ENCODE peak calls at places on chromosomes 13 and 19, in six cellular contexts. Z, M, N, V, Q and S are unnamed samples.
A peak's percentile ranks its signal among the peaks of the same experiment; 100 is the strongest.

GRCh38 chr19:45032421-45032820 is 6.4 kb upstream of the CLASRP start:
- DNase-seq in Z (no peak), M (no peak), N (no peak), V (no peak), Q (no peak), S (no peak)

GRCh38 chr19:31071157-31071855 is 277.9 kb downstream of the TSHZ3 start:
- DNase-seq in Z (no peak), M (no peak), N (no peak), V (no peak), Q (no peak), S (no peak)

GRCh38 chr13:33092422-33092987 is 76.3 kb downstream of the KL start:
- DNase-seq in Z (no peak), M (no peak), N (no peak), V (no peak), Q (no peak), S (no peak)

GRCh38 chr19:35717665-35718344 is at the start of gene KMT2B:
- DNase-seq in Z (no peak), M (peak; percentile 99), N (peak; percentile 94), V (peak; percentile 93), Q (no peak), S (peak; percentile 99)

GRCh38 chr19:36266375-36266961 is 51.6 kb downstream of the ZNF146 start:
- DNase-seq in Z (no peak), M (no peak), N (no peak), V (peak; percentile 88), Q (no peak), S (peak; percentile 42)

GRCh38 chr19:6276447-6276846 is 3.3 kb downstream of the MLLT1 start:
- DNase-seq in Z (no peak), M (no peak), N (no peak), V (peak; percentile 75), Q (no peak), S (no peak)

GRCh38 chr13:104008075-104008474 is 941.9 kb upstream of the SLC10A2 start:
- DNase-seq in Z (no peak), M (no peak), N (no peak), V (no peak), Q (no peak), S (no peak)

GRCh38 chr13:63308585-63308984 is 1892.9 kb upstream of the PCDH20 start:
- DNase-seq in Z (no peak), M (no peak), N (no peak), V (no peak), Q (no peak), S (no peak)

GRCh38 chr13:111278258-111278657 is 42.2 kb upstream of the TEX29 start:
- DNase-seq in Z (no peak), M (no peak), N (no peak), V (no peak), Q (no peak), S (no peak)

GRCh38 chr13:48818495-48818961 is 157.2 kb upstream of the FNDC3A start:
- DNase-seq in Z (no peak), M (no peak), N (no peak), V (no peak), Q (no peak), S (no peak)

GRCh38 chr13:40377783-40378182 is 288.7 kb downstream of the FOXO1 start:
- DNase-seq in Z (no peak), M (no peak), N (no peak), V (no peak), Q (no peak), S (no peak)

GRCh38 chr13:112671359-112671758 is 18.5 kb upstream of the ATP11A start:
- DNase-seq in Z (no peak), M (no peak), N (no peak), V (no peak), Q (no peak), S (no peak)

GRCh38 chr13:98173431-98173921 is 3.6 kb downstream of the RNF113B start:
- DNase-seq in Z (peak; percentile 95), M (no peak), N (no peak), V (no peak), Q (no peak), S (no peak)

GRCh38 chr13:65844266-65844841 is 1385.8 kb downstream of the PCDH9 start:
- DNase-seq in Z (no peak), M (no peak), N (no peak), V (no peak), Q (no peak), S (no peak)

GRCh38 chr19:58196911-58197616 is 14.2 kb downstream of the ZNF274 start:
- DNase-seq in Z (peak; percentile 10), M (no peak), N (no peak), V (no peak), Q (no peak), S (no peak)

GRCh38 chr19:39237200-39238184 is 7.3 kb downstream of the IFNL3 start:
- DNase-seq in Z (peak; percentile 45), M (peak; percentile 51), N (no peak), V (peak; percentile 78), Q (peak; percentile 45), S (peak; percentile 53)

GRCh38 chr13:76570485-76570884 is 315.7 kb downstream of the KCTD12 start:
- DNase-seq in Z (no peak), M (no peak), N (no peak), V (no peak), Q (no peak), S (no peak)

GRCh38 chr19:18339703-18340102 is 695 bp upstream of the PGPEP1 start:
- DNase-seq in Z (no peak), M (no peak), N (peak; percentile 61), V (peak; percentile 67), Q (no peak), S (no peak)

GRCh38 chr13:44809152-44809551 is 180.1 kb downstream of the NUFIP1 start:
- DNase-seq in Z (no peak), M (no peak), N (no peak), V (no peak), Q (no peak), S (no peak)
- TF ChIP-seq POLR2A in Z (no peak), M (no peak), N (no peak), V (no peak), Q (no peak), S (no peak)

GRCh38 chr13:67146523-67147130 is 83.5 kb downstream of the PCDH9 start:
- DNase-seq in Z (no peak), M (no peak), N (no peak), V (no peak), Q (no peak), S (no peak)

GRCh38 chr13:67145950-67146349 is 84.2 kb downstream of the PCDH9 start:
- DNase-seq in Z (no peak), M (no peak), N (no peak), V (no peak), Q (no peak), S (no peak)

GRCh38 chr13:67148219-67148583 is 81.9 kb downstream of the PCDH9 start:
- DNase-seq in Z (no peak), M (no peak), N (no peak), V (no peak), Q (no peak), S (no peak)

GRCh38 chr13:67150608-67151007 is 79.5 kb downstream of the PCDH9 start:
- DNase-seq in Z (no peak), M (no peak), N (no peak), V (no peak), Q (no peak), S (no peak)

DNA sequence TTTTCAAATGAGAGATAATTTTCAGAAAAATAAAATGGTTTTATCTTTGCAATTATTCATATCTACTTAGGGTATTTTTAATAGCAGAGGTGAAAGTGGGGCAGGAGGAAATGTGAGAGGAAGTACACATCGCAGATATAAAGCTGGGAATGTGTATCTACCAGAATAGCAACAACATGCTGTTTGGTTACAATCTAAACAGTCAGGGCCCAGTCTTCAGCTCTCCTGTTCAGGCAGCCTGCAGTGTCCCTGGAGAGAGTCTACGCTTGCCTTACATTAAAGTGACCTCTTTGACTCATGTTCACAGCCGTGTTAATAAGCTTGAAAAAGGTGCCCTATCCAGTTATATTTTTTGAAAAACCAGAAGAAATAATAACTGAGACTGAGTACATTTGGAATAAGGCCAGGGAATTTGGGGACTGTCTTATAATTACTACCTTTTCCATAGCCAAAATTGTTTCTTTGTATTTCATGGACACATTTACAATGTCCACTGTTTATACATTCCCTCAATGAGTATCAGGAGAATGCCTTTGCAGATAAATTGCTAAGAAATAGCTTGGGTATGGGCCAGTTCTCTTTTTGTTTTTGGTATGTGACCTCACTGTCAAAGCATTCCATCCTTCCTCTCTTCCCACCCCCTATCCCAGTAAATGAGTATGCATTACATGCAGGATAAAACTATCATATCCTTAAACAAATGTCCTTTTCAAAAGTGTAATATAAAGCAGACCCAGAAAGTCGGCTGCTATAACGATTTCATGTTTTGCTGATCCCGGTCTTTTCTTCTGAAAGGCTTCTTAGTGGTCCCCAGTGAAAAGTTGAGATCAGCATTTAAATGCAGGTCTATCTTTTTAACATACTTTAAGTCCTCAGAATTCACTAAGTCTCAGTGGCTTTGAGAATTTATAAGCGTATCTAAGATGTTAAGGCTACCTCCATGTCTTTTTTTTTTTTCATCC is 82.6 kb downstream of the PCDH9 start:
- DNase-seq in Z (no peak), M (no peak), N (no peak), V (no peak), Q (no peak), S (no peak)
- TF ChIP-seq TAF1 in Z (no peak), M (no peak), N (no peak), V (no peak), Q (no peak), S (no peak)

GRCh38 chr19:12790628-12791344 is 500 bp upstream of the JUNB start:
- DNase-seq in Z (no peak), M (no peak), N (no peak), V (no peak), Q (no peak), S (no peak)

GRCh38 chr19:12788682-12789097 is 2.6 kb upstream of the JUNB start:
- DNase-seq in Z (peak; percentile 41), M (peak; percentile 67), N (no peak), V (no peak), Q (peak; percentile 84), S (no peak)

GRCh38 chr19:12788025-12788681 is 3.1 kb upstream of the JUNB start:
- DNase-seq in Z (no peak), M (no peak), N (no peak), V (no peak), Q (no peak), S (no peak)

GRCh38 chr19:12789904-12790619 is 1.2 kb upstream of the JUNB start:
- DNase-seq in Z (peak; percentile 87), M (peak; percentile 92), N (peak; percentile 97), V (peak; percentile 88), Q (peak; percentile 86), S (peak; percentile 89)

GRCh38 chr19:12789098-12789903 is 2.0 kb upstream of the JUNB start:
- DNase-seq in Z (no peak), M (no peak), N (no peak), V (no peak), Q (no peak), S (no peak)
- TF ChIP-seq POLR2A in Z (peak; percentile 46), M (no peak), N (no peak), V (peak; percentile 29), Q (peak; percentile 75), S (no peak)

DNA sequence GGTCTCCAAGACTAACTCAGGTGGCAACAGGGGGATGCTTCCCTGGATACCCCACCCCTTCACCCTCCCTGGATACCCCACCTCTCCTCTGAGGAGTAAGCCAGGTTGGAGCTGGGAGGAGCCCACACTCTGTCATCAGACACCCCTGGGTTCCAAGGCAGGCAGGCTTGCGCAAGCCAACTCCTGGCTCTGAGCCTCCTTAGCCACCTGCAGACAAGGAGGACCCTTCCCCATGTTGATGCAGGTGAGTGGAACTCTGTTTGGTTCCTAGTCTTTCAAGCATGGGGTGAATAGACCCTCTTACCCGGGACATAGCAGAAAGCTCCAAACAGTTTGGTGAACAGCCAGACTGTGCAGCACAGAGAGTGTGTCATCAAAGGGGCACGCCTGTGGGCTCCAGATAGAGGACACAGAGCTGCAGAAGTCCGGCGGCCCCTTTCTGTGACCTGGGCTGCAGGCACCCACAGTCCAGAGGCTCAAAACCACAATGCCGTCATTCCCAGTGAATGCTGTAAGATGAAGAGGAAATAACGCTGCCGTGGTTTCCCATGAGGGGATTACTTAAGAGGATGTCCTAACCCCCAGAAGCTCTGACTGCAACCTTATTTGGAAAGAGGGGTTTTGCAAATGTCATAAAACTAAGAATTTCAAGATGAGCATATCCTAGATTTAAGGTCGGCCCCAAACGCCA is 12.1 kb upstream of the HAS1 start:
- DNase-seq in Z (no peak), M (no peak), N (no peak), V (no peak), Q (no peak), S (no peak)
- TF ChIP-seq TAF1 in Z (no peak), M (no peak), N (no peak), V (no peak), Q (no peak), S (no peak)